ENCODE peak calls at places on chromosomes 12 and 14, in six cellular contexts. W is endodermal cell, A is ovary, B is IMR-90, M is heart right ventricle, G is tibial artery. U is an unnamed sample.

GRCh38 chr12:104686196-104686595 is 229.4 kb downstream of the CHST11 start:
- DNase-seq in G (no peak), M (no peak), W (no peak), B (peak; percentile 41), A (no peak), U (no peak)

GRCh38 chr12:54138219-54138618 is 50.6 kb downstream of the SMUG1 start:
- DNase-seq in B (no peak), W (no peak), G (no peak), M (no peak), A (no peak), U (no peak)

GRCh38 chr12:17954788-17955187 is 135.2 kb downstream of the RERGL start:
- DNase-seq in G (no peak), A (no peak), W (peak; percentile 50), M (no peak), B (no peak), U (no peak)

GRCh38 chr12:113051759-113052158 is 4.8 kb upstream of the DTX1 start:
- DNase-seq in M (no peak), A (no peak), G (no peak), W (no peak), B (no peak), U (no peak)

GRCh38 chr14:31926123-31926522 is 151.0 kb upstream of the ARHGAP5 start:
- DNase-seq in B (peak; percentile 53), M (no peak), W (no peak), G (no peak), A (no peak), U (no peak)

GRCh38 chr12:131828671-131829350 is 618 bp downstream of the MMP17 start:
- DNase-seq in M (no peak), B (no peak), G (no peak), A (no peak), W (peak; percentile 84), U (no peak)

GRCh38 chr12:53737951-53738833 is 10.9 kb upstream of the CALCOCO1 start:
- DNase-seq in M (no peak), A (no peak), W (peak; percentile 94), B (no peak), G (no peak), U (no peak)

GRCh38 chr14:88468396-88468795 is 82.9 kb downstream of the SPATA7 start:
- DNase-seq in M (no peak), B (peak; percentile 92), G (no peak), W (no peak), A (no peak), U (no peak)

GRCh38 chr14:95095991-95096390 is 61.3 kb downstream of the DICER1 start:
- DNase-seq in A (no peak), G (no peak), B (no peak), M (no peak), W (no peak), U (no peak)

GRCh38 chr14:41749425-41749824 is 142.7 kb downstream of the LRFN5 start:
- DNase-seq in W (no peak), G (no peak), B (no peak), M (no peak), A (no peak), U (no peak)

GRCh38 chr12:106341086-106341879 is 16.3 kb upstream of the POLR3B start:
- DNase-seq in W (no peak), M (no peak), A (no peak), B (peak; percentile 19), G (no peak), U (no peak)

GRCh38 chr12:52820521-52820920 is 6.6 kb upstream of the KRT4 start:
- DNase-seq in A (no peak), M (no peak), W (no peak), G (no peak), B (no peak), U (no peak)

GRCh38 chr12:58668831-58669230 is 251.5 kb downstream of the LRIG3 start:
- DNase-seq in B (peak; percentile 39), G (no peak), M (no peak), W (no peak), A (no peak), U (no peak)

GRCh38 chr12:54390668-54391551 is 6.4 kb upstream of the ZNF385A start:
- DNase-seq in G (no peak), W (peak; percentile 96), B (no peak), M (peak; percentile 41), A (peak; percentile 66), U (peak; percentile 46)

GRCh38 chr14:99786423-99787051 is 6.7 kb upstream of the EML1 start:
- DNase-seq in M (peak; percentile 53), B (no peak), A (no peak), W (no peak), G (no peak), U (no peak)

GRCh38 chr12:108271951-108272729 is 67.0 kb downstream of the CMKLR1 start:
- DNase-seq in A (no peak), M (no peak), G (no peak), W (no peak), B (no peak), U (no peak)

GRCh38 chr14:65424531-65424930 is 12.0 kb downstream of the FUT8 start:
- DNase-seq in M (no peak), A (no peak), W (no peak), B (no peak), G (no peak), U (no peak)

GRCh38 chr12:112839386-112839972 is 47.9 kb downstream of the RPH3A start:
- DNase-seq in G (no peak), M (no peak), A (no peak), W (peak; percentile 62), B (peak; percentile 47), U (no peak)

GRCh38 chr14:100709956-100710284 is 16.8 kb upstream of the DLK1 start:
- DNase-seq in W (no peak), G (no peak), B (no peak), A (no peak), M (no peak), U (no peak)

GRCh38 chr14:45227566-45227965 is 25.4 kb downstream of the MIS18BP1 start:
- DNase-seq in M (no peak), G (no peak), W (no peak), A (no peak), B (peak; percentile 55), U (no peak)

GRCh38 chr12:3973939-3974644 is 100.9 kb upstream of the PARP11 start:
- DNase-seq in A (no peak), M (no peak), W (no peak), B (no peak), G (no peak), U (no peak)

GRCh38 chr12:24562761-24563392 is 386.0 kb downstream of the BCAT1 start:
- DNase-seq in A (peak; percentile 74), B (peak; percentile 54), M (peak; percentile 40), G (peak; percentile 71), W (peak; percentile 89), U (peak; percentile 62)

GRCh38 chr14:69634871-69635270 is 23.5 kb downstream of the SUSD6 start:
- DNase-seq in G (no peak), M (no peak), W (no peak), A (no peak), B (no peak), U (no peak)

GRCh38 chr14:69633238-69633637 is 21.8 kb downstream of the SUSD6 start:
- DNase-seq in A (no peak), G (no peak), M (no peak), B (no peak), W (no peak), U (no peak)

GRCh38 chr14:69631509-69631908 is 20.1 kb downstream of the SUSD6 start:
- DNase-seq in W (no peak), G (no peak), A (no peak), M (no peak), B (peak; percentile 94), U (no peak)

GRCh38 chr14:69632154-69632553 is 20.8 kb downstream of the SUSD6 start:
- DNase-seq in M (no peak), G (no peak), W (peak; percentile 78), A (no peak), B (no peak), U (no peak)

GRCh38 chr14:69632752-69633151 is 21.4 kb downstream of the SUSD6 start:
- DNase-seq in B (no peak), G (no peak), W (no peak), A (no peak), M (no peak), U (no peak)
- H3K4me1 ChIP-seq in B (peaks cover 55% of the 10 kb centered on the region), G (peaks cover 100% of the 10 kb centered on the region), W (peaks cover 19% of the 10 kb centered on the region), A (peaks cover 37% of the 10 kb centered on the region), M (peaks cover 99% of the 10 kb centered on the region), U (peaks cover 92% of the 10 kb centered on the region)

DNA sequence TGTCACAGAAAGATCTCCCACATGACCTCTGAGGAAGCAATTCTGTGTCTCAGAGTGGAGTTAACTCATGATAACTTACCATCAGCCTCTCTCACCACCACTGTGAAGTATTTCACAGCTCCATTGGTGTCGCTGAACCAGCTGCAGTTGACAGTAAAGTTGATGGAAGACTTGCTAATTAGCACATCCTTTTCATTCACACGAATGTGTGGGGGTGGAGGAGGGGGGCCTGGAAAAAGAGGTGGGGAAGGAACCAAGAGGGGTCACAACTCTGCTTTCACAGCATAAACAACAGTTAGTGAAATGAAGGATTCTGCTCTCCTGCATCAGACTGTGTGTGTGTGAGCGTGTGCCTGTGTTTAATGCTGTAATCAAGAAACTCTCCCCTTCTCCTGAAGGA is 82.1 kb downstream of the PTPRB start:
- DNase-seq in W (peak; percentile 88), M (no peak), G (no peak), A (no peak), B (no peak), U (no peak)
- H3K4me1 ChIP-seq in W (peaks cover 8% of the 10 kb centered on the region), M (peaks cover 10% of the 10 kb centered on the region), G (no peaks in the 10 kb centered on the region), A (no peaks in the 10 kb centered on the region), B (no peaks in the 10 kb centered on the region), U (no peaks in the 10 kb centered on the region)

DNA sequence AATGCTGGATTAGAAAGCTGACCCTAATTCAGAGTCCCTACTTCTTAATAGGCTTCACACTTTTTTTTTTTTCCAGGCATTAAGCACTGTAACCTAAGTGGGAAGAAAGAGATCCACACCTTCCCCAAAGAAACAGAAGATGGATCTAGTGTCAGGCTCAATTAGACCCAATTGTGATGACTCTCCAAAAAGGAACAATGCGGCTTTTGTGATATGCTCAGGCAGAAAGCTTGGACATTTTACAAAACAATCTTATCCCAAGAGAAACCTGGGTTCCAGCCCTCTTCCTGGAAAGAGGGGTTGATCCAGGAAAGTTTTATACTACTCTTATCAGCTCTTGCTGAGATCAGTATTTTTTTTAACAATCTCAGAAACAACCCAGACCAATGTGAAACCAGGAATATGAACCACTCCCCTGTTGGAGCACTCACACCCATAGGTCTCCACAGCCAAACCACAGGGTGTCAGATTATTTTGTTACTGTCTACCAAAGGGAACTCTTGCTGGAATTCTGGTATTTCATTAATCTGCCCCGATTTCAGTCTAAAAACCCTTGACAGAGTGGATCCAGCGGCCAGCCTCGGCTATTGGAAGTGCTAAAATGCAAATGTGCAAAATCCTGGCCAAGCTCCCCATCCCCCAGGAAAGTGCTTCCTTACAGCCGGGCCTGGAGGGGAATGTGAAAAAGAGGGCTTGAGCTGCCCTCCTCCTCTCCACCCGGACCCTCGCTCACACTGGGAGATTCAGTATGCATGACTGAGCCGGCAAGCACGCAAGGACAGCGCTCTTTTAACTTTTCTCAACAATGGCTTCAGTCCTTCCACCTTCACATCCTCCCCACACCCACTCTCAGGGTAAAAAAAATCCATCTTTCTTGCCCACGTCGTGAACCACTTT is 4.0 kb downstream of the FBXL14 start:
- DNase-seq in G (no peak), A (no peak), M (no peak), W (peak; percentile 90), B (peak; percentile 63), U (no peak)
- H3K4me1 ChIP-seq in G (peaks cover 59% of the 10 kb centered on the region), A (peaks cover 17% of the 10 kb centered on the region), M (peaks cover 64% of the 10 kb centered on the region), W (peaks cover 16% of the 10 kb centered on the region), B (peaks cover 24% of the 10 kb centered on the region), U (peaks cover 51% of the 10 kb centered on the region)

DNA sequence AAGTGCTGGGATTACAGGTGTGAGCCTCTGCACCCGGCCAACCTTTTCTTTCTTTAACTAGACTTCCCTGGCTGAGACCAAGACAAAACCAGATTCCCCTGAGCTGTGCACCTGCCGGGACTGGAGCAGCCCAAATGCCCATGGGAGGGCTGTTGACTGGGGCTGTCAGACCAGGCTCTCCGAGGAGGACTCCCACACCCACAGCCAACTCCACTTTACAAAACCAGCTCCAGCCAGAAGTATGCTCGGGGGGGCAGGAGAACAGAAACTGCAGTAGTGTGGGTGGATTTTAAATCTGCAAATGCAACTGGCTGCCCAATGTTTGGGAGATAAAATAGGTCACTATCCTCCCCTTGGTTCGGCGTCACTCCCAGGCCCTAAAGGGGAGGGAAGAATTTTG is 78.5 kb downstream of the VCPKMT start:
- DNase-seq in B (no peak), A (no peak), W (no peak), M (no peak), G (no peak), U (no peak)
- H3K4me1 ChIP-seq in B (peaks cover 25% of the 10 kb centered on the region), A (no peaks in the 10 kb centered on the region), W (no peaks in the 10 kb centered on the region), M (peaks cover 48% of the 10 kb centered on the region), G (peaks cover 14% of the 10 kb centered on the region), U (no peaks in the 10 kb centered on the region)